ENCODE peak calls at places on chromosomes 2 and 18, in ten cellular contexts. G, N, P, B, Z, S, O, X, K and M are unnamed samples.

GRCh38 chr2:105990624-105991023 is 203.5 kb downstream of the UXS1 start:
- DNase-seq in S (no peak), O (no peak), G (no peak), X (no peak), N (no peak), Z (no peak), P (no peak), B (no peak), K (no peak), M (no peak)

GRCh38 chr2:132009874-132010521 is 151.8 kb downstream of the ANKRD30BL start:
- DNase-seq in X (no peak), O (no peak), P (no peak), K (no peak), G (no peak), N (no peak), S (no peak), B (no peak), Z (no peak), M (no peak)

GRCh38 chr18:34493566-34494358 is 216.3 kb upstream of the DTNA start:
- DNase-seq in B (no peak), S (no peak), K (no peak), G (no peak), N (peak), O (no peak), P (peak), X (peak), Z (peak), M (no peak)

GRCh38 chr2:29834624-29835023 is 86.8 kb downstream of the ALK start:
- DNase-seq in G (no peak), K (no peak), Z (no peak), P (no peak), S (no peak), B (no peak), O (no peak), X (no peak), N (no peak), M (no peak)

GRCh38 chr2:9538000-9538507 is 17.6 kb downstream of the ADAM17 start:
- DNase-seq in Z (no peak), N (no peak), G (no peak), O (no peak), B (no peak), P (peak), S (no peak), K (peak), X (no peak), M (no peak)

GRCh38 chr2:25632396-25632795 is 41.0 kb downstream of the DTNB start:
- DNase-seq in G (no peak), B (no peak), O (no peak), P (no peak), N (no peak), X (no peak), K (no peak), S (no peak), Z (no peak), M (no peak)

GRCh38 chr2:207706936-207707860 is 4.2 kb upstream of the CCNYL1 start:
- DNase-seq in P (no peak), K (no peak), Z (no peak), N (no peak), X (no peak), O (no peak), S (no peak), B (no peak), G (no peak), M (no peak)

GRCh38 chr2:655626-656025 is 21.6 kb downstream of the TMEM18 start:
- DNase-seq in O (no peak), K (no peak), G (no peak), S (no peak), Z (peak), P (no peak), B (no peak), X (peak), N (no peak), M (no peak)

GRCh38 chr2:9462872-9463697 is 11.3 kb upstream of the IAH1 start:
- DNase-seq in Z (no peak), N (no peak), S (no peak), G (no peak), P (no peak), X (no peak), O (no peak), K (no peak), B (no peak), M (no peak)

GRCh38 chr18:77911973-77912372 is 662.3 kb downstream of the GALR1 start:
- DNase-seq in Z (no peak), P (no peak), O (no peak), N (no peak), S (no peak), X (no peak), K (no peak), G (no peak), B (no peak), M (no peak)

GRCh38 chr2:152175368-152176112 is at the start of gene STAM2:
- DNase-seq in K (peak), Z (peak), G (peak), P (peak), S (peak), O (peak), X (peak), B (peak), N (peak), M (peak)

GRCh38 chr2:3257166-3257565 is 120.5 kb downstream of the EIPR1 start:
- DNase-seq in S (no peak), X (no peak), P (no peak), K (no peak), G (no peak), Z (no peak), N (no peak), O (no peak), B (no peak), M (no peak)

GRCh38 chr2:102122115-102122514 is 20.4 kb upstream of the IL1R1 start:
- DNase-seq in S (no peak), N (no peak), B (no peak), K (no peak), P (no peak), O (no peak), Z (no peak), G (no peak), X (no peak), M (no peak)

GRCh38 chr2:158115202-158115783 is 13.6 kb downstream of the UPP2 start:
- DNase-seq in X (no peak), S (no peak), Z (no peak), K (no peak), O (no peak), P (no peak), B (no peak), N (no peak), G (no peak), M (no peak)

GRCh38 chr2:203685789-203686433 is 20.5 kb upstream of the CD28 start:
- DNase-seq in B (no peak), G (no peak), X (no peak), O (no peak), P (peak), Z (no peak), K (no peak), S (no peak), N (no peak), M (no peak)
- H3K27ac ChIP-seq in B (peak), G (peak), X (peak), O (peak), P (peak), Z (peak), K (no peak), S (peak), N (no peak), M (no peak)

GRCh38 chr18:58768293-58768974 is 96.2 kb upstream of the ZNF532 start:
- DNase-seq in X (peak), N (peak), K (peak), O (peak), G (peak), Z (peak), S (peak), P (peak), B (peak), M (peak)
- H3K4me3 ChIP-seq in X (peak), N (peak), K (peak), O (peak), G (peak), Z (no peak), S (peak), P (no peak), B (no peak), M (no peak)

GRCh38 chr18:11980148-11980554 is 1.2 kb upstream of the IMPA2 start:
- DNase-seq in Z (no peak), K (peak), S (no peak), P (no peak), X (no peak), G (no peak), N (peak), B (no peak), O (no peak), M (peak)

GRCh38 chr18:11982981-11983380 is 1.7 kb downstream of the IMPA2 start:
- DNase-seq in P (no peak), S (no peak), G (no peak), Z (no peak), X (no peak), B (no peak), K (no peak), O (no peak), N (no peak), M (no peak)

GRCh38 chr18:11981383-11981632 is at the start of gene IMPA2:
- DNase-seq in Z (no peak), S (no peak), O (no peak), P (no peak), K (no peak), X (no peak), B (no peak), N (no peak), G (no peak), M (no peak)

GRCh38 chr18:11981633-11982366 is 493 bp downstream of the IMPA2 start:
- DNase-seq in G (peak), O (peak), S (peak), X (no peak), Z (peak), P (peak), K (peak), N (peak), B (peak), M (peak)

DNA sequence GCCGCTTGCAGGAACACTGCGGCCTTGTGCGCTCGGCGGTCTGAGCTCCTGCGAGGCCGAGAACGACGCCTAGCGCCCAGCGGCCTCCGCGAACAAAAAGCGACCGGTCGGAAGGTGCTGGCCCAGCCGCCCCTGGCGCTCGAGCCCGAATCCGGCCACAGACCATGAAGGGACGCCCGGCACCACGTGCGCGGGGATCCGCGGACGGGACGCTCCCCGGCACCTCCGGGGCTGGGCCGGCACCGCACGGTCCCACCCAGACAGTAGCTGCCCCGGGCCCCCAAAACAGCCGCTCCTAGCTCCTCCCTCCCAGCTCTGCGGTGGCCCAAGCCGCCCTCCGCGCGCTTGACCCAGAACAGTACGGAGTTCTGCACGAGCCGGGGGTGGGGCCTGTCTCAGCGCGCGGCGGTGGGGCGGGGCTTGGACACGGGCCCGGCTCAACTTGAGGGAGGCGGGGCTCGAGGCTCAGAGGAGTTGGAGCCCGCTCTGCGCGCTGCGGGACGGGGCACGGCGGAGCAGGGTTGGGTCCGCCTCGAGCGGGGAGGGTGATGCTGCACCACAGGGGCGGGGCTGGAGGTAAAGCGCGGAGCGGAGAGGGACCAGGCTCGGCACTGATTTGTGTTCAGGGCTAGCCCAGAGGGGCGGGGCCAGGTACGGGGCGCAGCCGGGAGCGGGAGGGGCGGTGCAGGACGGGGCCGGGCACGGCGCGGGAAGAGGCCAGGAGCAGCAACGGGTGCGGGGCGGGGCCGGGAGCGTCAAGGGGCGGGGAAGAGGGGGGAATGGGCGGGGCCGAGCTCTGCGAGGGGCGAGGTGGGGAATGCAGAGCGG is 538 bp upstream of the IMPA2 start:
- DNase-seq in N (peak), O (peak), P (peak), X (peak), S (peak), B (peak), Z (peak), K (peak), G (peak), M (peak)
- TF ChIP-seq POLR2A in N (peak), O (peak), P (peak), X (peak), S (peak), B (peak), Z (peak), K (peak), G (no peak), M (peak)

DNA sequence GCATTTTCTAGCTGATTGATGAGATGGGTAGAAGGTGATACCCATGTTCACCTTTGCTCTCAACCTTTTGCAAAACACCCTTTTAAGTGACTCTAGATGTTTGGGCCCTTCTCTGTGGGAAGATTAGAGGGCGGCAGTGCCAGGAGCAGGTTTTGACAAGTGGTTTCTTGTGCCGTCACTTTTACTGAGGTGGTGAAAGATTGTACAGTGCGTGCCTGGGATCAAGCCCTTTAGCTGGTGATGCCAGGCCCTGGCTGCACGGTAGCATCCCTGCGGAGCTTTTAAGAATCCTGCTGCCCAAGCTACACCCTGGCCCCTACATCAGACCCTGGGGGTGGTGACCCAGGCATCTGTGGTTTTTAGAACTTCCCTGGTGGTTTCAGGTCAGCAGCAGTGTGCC is 29.1 kb downstream of the MTCL1 start:
- DNase-seq in P (no peak), G (no peak), O (no peak), Z (no peak), X (no peak), K (no peak), N (no peak), B (no peak), S (no peak), M (no peak)
- H3K27ac ChIP-seq in P (no peak), G (no peak), O (no peak), Z (no peak), X (no peak), K (peak), N (no peak), B (no peak), S (no peak), M (no peak)

GRCh38 chr18:69757733-69758132 is 189.9 kb downstream of the CD226 start:
- DNase-seq in Z (no peak), N (no peak), O (no peak), S (no peak), B (no peak), G (no peak), K (no peak), P (no peak), X (no peak), M (no peak)
- H3K4me3 ChIP-seq in Z (no peak), N (no peak), O (no peak), S (no peak), B (no peak), G (no peak), K (no peak), P (no peak), X (no peak), M (no peak)

GRCh38 chr18:9877655-9878014 is 8.1 kb upstream of the TXNDC2 start:
- DNase-seq in K (no peak), X (no peak), Z (no peak), P (no peak), O (no peak), B (no peak), S (no peak), G (no peak), N (no peak), M (no peak)

GRCh38 chr18:9878095-9878494 is 7.7 kb upstream of the TXNDC2 start:
- DNase-seq in B (no peak), N (no peak), Z (no peak), O (no peak), P (no peak), X (no peak), G (no peak), K (no peak), S (no peak), M (no peak)

GRCh38 chr18:9878783-9879242 is 7.0 kb upstream of the TXNDC2 start:
- DNase-seq in Z (no peak), N (no peak), B (no peak), X (no peak), K (no peak), P (no peak), G (no peak), S (no peak), O (no peak), M (no peak)

GRCh38 chr18:9876523-9876866 is 9.3 kb upstream of the TXNDC2 start:
- DNase-seq in B (no peak), K (no peak), X (no peak), O (no peak), P (no peak), N (no peak), Z (no peak), S (no peak), G (no peak), M (no peak)

DNA sequence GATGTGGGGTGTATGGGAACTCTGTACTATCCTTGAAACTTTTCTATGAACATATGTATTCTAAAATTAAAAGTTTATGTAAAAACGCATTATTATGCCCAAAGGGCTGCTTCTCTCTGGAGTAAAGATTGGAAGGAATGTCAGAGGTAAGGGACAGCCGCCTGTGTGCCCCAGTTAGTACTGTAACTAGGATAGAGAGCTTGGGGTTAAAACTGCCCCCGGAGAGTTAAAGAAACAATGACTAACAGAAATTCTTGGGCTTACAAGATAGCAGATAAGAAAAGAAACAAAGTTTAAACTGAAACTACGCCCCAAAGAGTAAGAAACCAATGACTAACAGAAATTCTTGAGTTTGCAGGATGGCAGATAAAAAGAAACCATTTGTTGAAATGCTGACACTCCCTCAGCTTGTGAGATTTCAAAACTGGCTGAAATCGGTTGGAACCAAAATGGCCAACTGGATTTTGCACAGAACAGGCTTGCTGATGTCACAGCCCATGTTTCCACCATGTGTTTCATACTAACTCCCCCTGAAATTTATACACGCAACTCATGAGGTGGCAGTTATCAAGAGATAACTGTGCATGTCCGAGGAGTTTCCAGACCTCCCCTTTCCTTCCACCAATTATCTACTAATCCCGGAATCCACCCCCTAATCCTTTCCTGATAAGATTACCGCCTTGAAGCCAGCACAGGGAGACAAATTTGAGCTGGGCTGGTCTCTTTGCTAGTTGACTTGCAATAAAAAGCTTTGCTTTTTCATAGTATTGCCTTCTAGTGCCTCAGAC is 8.7 kb upstream of the TXNDC2 start:
- DNase-seq in K (peak), N (peak), G (no peak), Z (no peak), O (no peak), X (no peak), S (peak), B (peak), P (peak), M (no peak)
- TF ChIP-seq POLR2A in K (no peak), N (no peak), G (no peak), Z (no peak), O (no peak), X (no peak), S (peak), B (no peak), P (peak), M (no peak)

DNA sequence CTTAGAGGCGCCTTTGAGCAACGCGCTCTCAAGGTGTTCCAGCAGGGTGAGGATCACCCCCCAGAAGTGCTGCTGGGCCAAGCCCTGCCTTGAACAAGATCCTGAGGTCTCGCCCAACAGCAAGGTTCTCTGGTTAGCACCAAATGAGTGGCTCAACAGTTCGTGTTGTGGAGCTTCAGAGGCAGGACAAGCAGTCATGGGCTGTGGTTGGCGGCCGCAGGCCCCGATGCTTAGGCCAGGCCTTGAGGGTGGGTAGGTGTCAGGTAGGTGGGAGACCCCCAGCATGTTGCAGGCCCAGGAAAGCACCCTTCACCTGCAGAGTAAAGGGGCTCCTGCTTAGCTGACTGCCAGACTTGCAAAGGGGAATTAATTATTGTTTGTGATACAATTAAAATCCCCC is 70.2 kb upstream of the FOSL2 start:
- DNase-seq in X (no peak), O (no peak), Z (no peak), N (no peak), K (no peak), G (no peak), B (no peak), S (no peak), P (no peak), M (no peak)
- H3K27ac ChIP-seq in X (no peak), O (no peak), Z (no peak), N (no peak), K (peak), G (no peak), B (no peak), S (no peak), P (no peak), M (no peak)

GRCh38 chr2:191126386-191126785 is 24.4 kb downstream of the STAT4 start:
- DNase-seq in B (no peak), Z (no peak), S (no peak), X (no peak), K (no peak), N (no peak), P (no peak), G (no peak), O (no peak), M (no peak)

GRCh38 chr2:191128172-191128910 is 22.5 kb downstream of the STAT4 start:
- DNase-seq in S (no peak), Z (no peak), B (no peak), N (no peak), X (no peak), P (no peak), G (no peak), K (no peak), O (no peak), M (no peak)

GRCh38 chr2:191127235-191127634 is 23.6 kb downstream of the STAT4 start:
- DNase-seq in K (no peak), B (no peak), G (no peak), N (no peak), Z (no peak), X (no peak), O (no peak), P (no peak), S (no peak), M (no peak)

GRCh38 chr2:191128911-191129304 is 21.9 kb downstream of the STAT4 start:
- DNase-seq in N (no peak), G (no peak), Z (no peak), P (no peak), X (no peak), B (no peak), S (no peak), K (no peak), O (no peak), M (no peak)
- H3K4me3 ChIP-seq in N (no peak), G (no peak), Z (no peak), P (no peak), X (no peak), B (no peak), S (no peak), K (no peak), O (no peak), M (no peak)